ENCODE peak calls at places on chromosomes 16 and 17, in six cellular contexts. W is sigmoid colon; R is body of pancreas; H is NCI-H1105; V is activated CD4-positive, alpha-beta T cell treated with anti-CD3 and anti-CD28 coated beads, Interleukin-2, amount 10 ng/mL, durations not matched to agents 7 days and 5 days; N is left colon. O is an unnamed sample.
A peak's percentile ranks its signal among the peaks of the same experiment; 100 is the strongest.

GRCh38 chr16:90023078-90023447 is 3.8 kb upstream of the DBNDD1 start:
- DNase-seq in W (no peak), R (no peak), H (no peak), V (no peak), N (no peak), O (peak; percentile 36)

GRCh38 chr16:30470170-30470512 is 2.4 kb upstream of the ITGAL start:
- DNase-seq in W (no peak), R (no peak), H (no peak), V (no peak), N (no peak), O (no peak)

GRCh38 chr17:47844814-47845453 is 3.9 kb upstream of the SCRN2 start:
- DNase-seq in W (no peak), R (no peak), H (no peak), V (no peak), N (no peak), O (peak; percentile 15)

GRCh38 chr17:65359016-65359415 is 202.4 kb downstream of the AXIN2 start:
- DNase-seq in W (no peak), R (no peak), H (no peak), V (no peak), N (no peak), O (no peak)

GRCh38 chr17:80359422-80360110 is 55.4 kb upstream of the ENDOV start:
- DNase-seq in W (peak; percentile 21), R (no peak), H (no peak), V (no peak), N (no peak), O (no peak)

GRCh38 chr16:26816885-26817571 is 249.7 kb upstream of the C16orf82 start:
- DNase-seq in W (no peak), R (no peak), H (no peak), V (no peak), N (no peak), O (no peak)

GRCh38 chr16:4450921-4451619 is 23.4 kb downstream of the NMRAL1 start:
- DNase-seq in W (no peak), R (no peak), H (no peak), V (no peak), N (no peak), O (no peak)

GRCh38 chr17:12831839-12832238 is 42.5 kb downstream of the ARHGAP44 start:
- DNase-seq in W (no peak), R (no peak), H (no peak), V (no peak), N (no peak), O (no peak)

GRCh38 chr17:72615627-72615991 is 476.9 kb downstream of the SLC39A11 start:
- DNase-seq in W (no peak), R (no peak), H (no peak), V (no peak), N (no peak), O (no peak)

GRCh38 chr17:59372138-59372751 is 40.8 kb downstream of the YPEL2 start:
- DNase-seq in W (peak; percentile 86), R (peak; percentile 71), H (no peak), V (no peak), N (peak; percentile 52), O (no peak)

GRCh38 chr16:85256190-85256739 is 144.0 kb upstream of the CIBAR2 start:
- DNase-seq in W (no peak), R (peak; percentile 38), H (no peak), V (no peak), N (no peak), O (no peak)

GRCh38 chr16:7345423-7345822 is 12.8 kb downstream of the RBFOX1 start:
- DNase-seq in W (no peak), R (no peak), H (no peak), V (no peak), N (no peak), O (no peak)

GRCh38 chr16:48197294-48197693 is 41.5 kb upstream of the ABCC12 start:
- DNase-seq in W (no peak), R (no peak), H (no peak), V (no peak), N (no peak), O (no peak)

GRCh38 chr16:86697715-86698114 is 119.4 kb downstream of the FOXL1 start:
- DNase-seq in W (no peak), R (no peak), H (no peak), V (no peak), N (no peak), O (no peak)

GRCh38 chr16:70569752-70570151 is 46.1 kb downstream of the SF3B3 start:
- DNase-seq in W (no peak), R (no peak), H (no peak), V (no peak), N (no peak), O (no peak)

GRCh38 chr16:77169650-77170236 is 21.2 kb upstream of the MON1B start:
- DNase-seq in W (no peak), R (peak; percentile 52), H (peak; percentile 21), V (peak; percentile 61), N (peak; percentile 38), O (no peak)

GRCh38 chr16:53502331-53503269 is at the start of gene AKTIP:
- DNase-seq in W (peak; percentile 79), R (peak; percentile 84), H (peak; percentile 77), V (peak; percentile 35), N (peak; percentile 85), O (peak; percentile 75)

GRCh38 chr17:50048146-50048720 is 7.7 kb upstream of the ITGA3 start:
- DNase-seq in W (no peak), R (no peak), H (no peak), V (no peak), N (no peak), O (peak; percentile 13)

GRCh38 chr17:16617481-16618060 is 36.1 kb downstream of the ZNF624 start:
- DNase-seq in W (no peak), R (no peak), H (no peak), V (no peak), N (no peak), O (no peak)

GRCh38 chr16:22191966-22192260 is 14.2 kb upstream of the EEF2K start:
- DNase-seq in W (no peak), R (peak; percentile 34), H (no peak), V (peak; percentile 53), N (peak; percentile 40), O (no peak)

GRCh38 chr17:7078711-7079110 is 1.3 kb downstream of the CLEC10A start:
- DNase-seq in W (no peak), R (no peak), H (no peak), V (no peak), N (no peak), O (no peak)

GRCh38 chr17:27069842-27070508 is 223.9 kb upstream of the WSB1 start:
- DNase-seq in W (no peak), R (no peak), H (no peak), V (no peak), N (no peak), O (no peak)

GRCh38 chr16:19033761-19034160 is 33.7 kb upstream of the COQ7 start:
- DNase-seq in W (no peak), R (no peak), H (no peak), V (no peak), N (no peak), O (no peak)

GRCh38 chr16:31183432-31184428 is 3.8 kb downstream of the FUS start:
- DNase-seq in W (no peak), R (no peak), H (no peak), V (no peak), N (no peak), O (no peak)

GRCh38 chr16:74724820-74725549 is 24.3 kb upstream of the MLKL start:
- DNase-seq in W (no peak), R (no peak), H (no peak), V (no peak), N (no peak), O (no peak)

GRCh38 chr17:979539-980405 is at the start of gene NXN:
- DNase-seq in W (peak; percentile 94), R (peak; percentile 84), H (peak; percentile 56), V (peak; percentile 83), N (peak; percentile 89), O (peak; percentile 89)

GRCh38 chr17:45719335-45720071 is 64.6 kb upstream of the CRHR1 start:
- DNase-seq in W (no peak), R (peak; percentile 20), H (no peak), V (no peak), N (no peak), O (no peak)

GRCh38 chr17:32285770-32286517 is 20.3 kb downstream of the RHBDL3 start:
- DNase-seq in W (no peak), R (no peak), H (no peak), V (no peak), N (no peak), O (no peak)

GRCh38 chr17:75511610-75512575 is 3.4 kb downstream of the CASKIN2 start:
- DNase-seq in W (no peak), R (peak; percentile 58), H (no peak), V (no peak), N (no peak), O (no peak)

GRCh38 chr17:30344283-30345088 is 10.6 kb upstream of the TMIGD1 start:
- DNase-seq in W (no peak), R (peak; percentile 91), H (no peak), V (no peak), N (peak; percentile 60), O (peak; percentile 73)